ENCODE peak calls at places on chromosomes 4 and X, in five cellular contexts. One of them, this sample, is unnamed.

GRCh38 chr4:74258949-74259348 is 49.3 kb upstream of the EPGN start:
- DNase-seq in CD8-positive, alpha-beta memory T cell: no peak
- DNase-seq in CD4-positive, alpha-beta T cell: no peak
- DNase-seq in colonic mucosa: peak; percentile 53
- DNase-seq in body of pancreas: peak; percentile 73
- DNase-seq in this sample: no peak

GRCh38 chrX:258291-259040 is 22.7 kb upstream of the PLCXD1 start:
- DNase-seq in CD8-positive, alpha-beta memory T cell: no peak
- DNase-seq in CD4-positive, alpha-beta T cell: no peak
- DNase-seq in colonic mucosa: peak; percentile 9
- DNase-seq in body of pancreas: no peak
- DNase-seq in this sample: no peak

GRCh38 chr4:37936889-37937498 is 23.2 kb upstream of the PTTG2 start:
- DNase-seq in CD8-positive, alpha-beta memory T cell: no peak
- DNase-seq in CD4-positive, alpha-beta T cell: no peak
- DNase-seq in colonic mucosa: no peak
- DNase-seq in body of pancreas: no peak
- DNase-seq in this sample: no peak

GRCh38 chrX:25721564-25721963 is 416.6 kb upstream of the MAGEB18 start:
- DNase-seq in CD8-positive, alpha-beta memory T cell: no peak
- DNase-seq in CD4-positive, alpha-beta T cell: no peak
- DNase-seq in colonic mucosa: no peak
- DNase-seq in body of pancreas: no peak
- DNase-seq in this sample: no peak

GRCh38 chr4:98430708-98431403 is 169.7 kb downstream of the RAP1GDS1 start:
- DNase-seq in CD8-positive, alpha-beta memory T cell: no peak
- DNase-seq in CD4-positive, alpha-beta T cell: no peak
- DNase-seq in colonic mucosa: no peak
- DNase-seq in body of pancreas: no peak
- DNase-seq in this sample: no peak

GRCh38 chr4:176377705-176378302 is 58.0 kb downstream of the SPCS3 start:
- DNase-seq in CD8-positive, alpha-beta memory T cell: no peak
- DNase-seq in CD4-positive, alpha-beta T cell: no peak
- DNase-seq in colonic mucosa: no peak
- DNase-seq in body of pancreas: no peak
- DNase-seq in this sample: no peak

GRCh38 chr4:77994194-77994721 is 62.9 kb upstream of the FRAS1 start:
- DNase-seq in CD8-positive, alpha-beta memory T cell: no peak
- DNase-seq in CD4-positive, alpha-beta T cell: no peak
- DNase-seq in colonic mucosa: peak; percentile 18
- DNase-seq in body of pancreas: peak; percentile 28
- DNase-seq in this sample: no peak

GRCh38 chr4:173046818-173047217 is 121.8 kb upstream of the GALNT7 start:
- DNase-seq in CD8-positive, alpha-beta memory T cell: no peak
- DNase-seq in CD4-positive, alpha-beta T cell: no peak
- DNase-seq in colonic mucosa: no peak
- DNase-seq in body of pancreas: no peak
- DNase-seq in this sample: no peak

GRCh38 chrX:111375747-111376146 is 36.2 kb downstream of the DCX start:
- DNase-seq in CD8-positive, alpha-beta memory T cell: no peak
- DNase-seq in CD4-positive, alpha-beta T cell: no peak
- DNase-seq in colonic mucosa: no peak
- DNase-seq in body of pancreas: no peak
- DNase-seq in this sample: no peak

GRCh38 chr4:15756361-15756861 is 21.7 kb upstream of the CD38 start:
- DNase-seq in CD8-positive, alpha-beta memory T cell: peak; percentile 62
- DNase-seq in CD4-positive, alpha-beta T cell: peak; percentile 60
- DNase-seq in colonic mucosa: peak; percentile 24
- DNase-seq in body of pancreas: no peak
- DNase-seq in this sample: no peak

GRCh38 chr4:155566241-155566823 is 100.3 kb upstream of the GUCY1A1 start:
- DNase-seq in CD8-positive, alpha-beta memory T cell: no peak
- DNase-seq in CD4-positive, alpha-beta T cell: no peak
- DNase-seq in colonic mucosa: no peak
- DNase-seq in body of pancreas: no peak
- DNase-seq in this sample: no peak

GRCh38 chr4:124085561-124086180 is 626.9 kb downstream of the ANKRD50 start:
- DNase-seq in CD8-positive, alpha-beta memory T cell: no peak
- DNase-seq in CD4-positive, alpha-beta T cell: no peak
- DNase-seq in colonic mucosa: no peak
- DNase-seq in body of pancreas: no peak
- DNase-seq in this sample: no peak

GRCh38 chr4:102789317-102789717 is 28.5 kb upstream of the MANBA start:
- DNase-seq in CD8-positive, alpha-beta memory T cell: no peak
- DNase-seq in CD4-positive, alpha-beta T cell: no peak
- DNase-seq in colonic mucosa: no peak
- DNase-seq in body of pancreas: no peak
- DNase-seq in this sample: no peak

GRCh38 chr4:184751585-184751956 is 17.7 kb upstream of the CENPU start:
- DNase-seq in CD8-positive, alpha-beta memory T cell: no peak
- DNase-seq in CD4-positive, alpha-beta T cell: no peak
- DNase-seq in colonic mucosa: no peak
- DNase-seq in body of pancreas: no peak
- DNase-seq in this sample: no peak

GRCh38 chrX:9866633-9867032 is 80.4 kb downstream of the SHROOM2 start:
- DNase-seq in CD8-positive, alpha-beta memory T cell: no peak
- DNase-seq in CD4-positive, alpha-beta T cell: no peak
- DNase-seq in colonic mucosa: no peak
- DNase-seq in body of pancreas: no peak
- DNase-seq in this sample: no peak

GRCh38 chrX:20211261-20211786 is 55.4 kb downstream of the RPS6KA3 start:
- DNase-seq in CD8-positive, alpha-beta memory T cell: no peak
- DNase-seq in CD4-positive, alpha-beta T cell: no peak
- DNase-seq in colonic mucosa: no peak
- DNase-seq in body of pancreas: no peak
- DNase-seq in this sample: no peak

GRCh38 chr4:170388255-170388654 is 298.5 kb upstream of the AADAT start:
- DNase-seq in CD8-positive, alpha-beta memory T cell: no peak
- DNase-seq in CD4-positive, alpha-beta T cell: no peak
- DNase-seq in colonic mucosa: no peak
- DNase-seq in body of pancreas: no peak
- DNase-seq in this sample: no peak

GRCh38 chr4:53924333-53925049 is 139.9 kb downstream of the CHIC2 start:
- DNase-seq in CD8-positive, alpha-beta memory T cell: no peak
- DNase-seq in CD4-positive, alpha-beta T cell: no peak
- DNase-seq in colonic mucosa: no peak
- DNase-seq in body of pancreas: no peak
- DNase-seq in this sample: no peak

GRCh38 chr4:52577285-52577968 is 81.7 kb downstream of the USP46 start:
- DNase-seq in CD8-positive, alpha-beta memory T cell: no peak
- DNase-seq in CD4-positive, alpha-beta T cell: no peak
- DNase-seq in colonic mucosa: no peak
- DNase-seq in body of pancreas: no peak
- DNase-seq in this sample: no peak

GRCh38 chr4:184097240-184097619 is 120.4 kb downstream of the ENPP6 start:
- DNase-seq in CD8-positive, alpha-beta memory T cell: no peak
- DNase-seq in CD4-positive, alpha-beta T cell: no peak
- DNase-seq in colonic mucosa: peak; percentile 37
- DNase-seq in body of pancreas: no peak
- DNase-seq in this sample: peak; percentile 34

GRCh38 chrX:82127228-82128123 is 925.6 kb downstream of the SH3BGRL start:
- DNase-seq in CD8-positive, alpha-beta memory T cell: no peak
- DNase-seq in CD4-positive, alpha-beta T cell: no peak
- DNase-seq in colonic mucosa: no peak
- DNase-seq in body of pancreas: no peak
- DNase-seq in this sample: no peak

GRCh38 chrX:115372026-115372610 is 82.6 kb downstream of the LUZP4 start:
- DNase-seq in CD8-positive, alpha-beta memory T cell: no peak
- DNase-seq in CD4-positive, alpha-beta T cell: no peak
- DNase-seq in colonic mucosa: no peak
- DNase-seq in body of pancreas: no peak
- DNase-seq in this sample: no peak

GRCh38 chrX:9928083-9928482 is 39.1 kb upstream of the CLDN34 start:
- DNase-seq in CD8-positive, alpha-beta memory T cell: no peak
- DNase-seq in CD4-positive, alpha-beta T cell: no peak
- DNase-seq in colonic mucosa: no peak
- DNase-seq in body of pancreas: no peak
- DNase-seq in this sample: peak; percentile 6

GRCh38 chr4:98996056-98996941 is 778 bp downstream of the METAP1 start:
- DNase-seq in CD8-positive, alpha-beta memory T cell: no peak
- DNase-seq in CD4-positive, alpha-beta T cell: no peak
- DNase-seq in colonic mucosa: peak; percentile 33
- DNase-seq in body of pancreas: peak; percentile 22
- DNase-seq in this sample: peak; percentile 27

GRCh38 chr4:142656178-142656577 is 189.9 kb downstream of the INPP4B start:
- DNase-seq in CD8-positive, alpha-beta memory T cell: no peak
- DNase-seq in CD4-positive, alpha-beta T cell: peak; percentile 8
- DNase-seq in colonic mucosa: no peak
- DNase-seq in body of pancreas: no peak
- DNase-seq in this sample: no peak

GRCh38 chr4:172654482-172654881 is 514.1 kb upstream of the GALNT7 start:
- DNase-seq in CD8-positive, alpha-beta memory T cell: no peak
- DNase-seq in CD4-positive, alpha-beta T cell: no peak
- DNase-seq in colonic mucosa: no peak
- DNase-seq in body of pancreas: no peak
- DNase-seq in this sample: no peak

GRCh38 chrX:135345328-135345645 is 36.0 kb downstream of the ETDC start:
- DNase-seq in CD8-positive, alpha-beta memory T cell: no peak
- DNase-seq in CD4-positive, alpha-beta T cell: no peak
- DNase-seq in colonic mucosa: peak; percentile 50
- DNase-seq in body of pancreas: peak; percentile 67
- DNase-seq in this sample: no peak

GRCh38 chrX:134761788-134762187 is 103.5 kb upstream of the PLAC1 start:
- DNase-seq in CD8-positive, alpha-beta memory T cell: no peak
- DNase-seq in CD4-positive, alpha-beta T cell: no peak
- DNase-seq in colonic mucosa: no peak
- DNase-seq in body of pancreas: no peak
- DNase-seq in this sample: no peak

GRCh38 chr4:160283081-160283480 is 1180.2 kb downstream of the RAPGEF2 start:
- DNase-seq in CD8-positive, alpha-beta memory T cell: no peak
- DNase-seq in CD4-positive, alpha-beta T cell: no peak
- DNase-seq in colonic mucosa: no peak
- DNase-seq in body of pancreas: no peak
- DNase-seq in this sample: no peak

GRCh38 chr4:744212-744841 is 38.7 kb downstream of the PCGF3 start:
- DNase-seq in CD8-positive, alpha-beta memory T cell: no peak
- DNase-seq in CD4-positive, alpha-beta T cell: no peak
- DNase-seq in colonic mucosa: no peak
- DNase-seq in body of pancreas: no peak
- DNase-seq in this sample: no peak

GRCh38 chr4:74659576-74660411 is 134.5 kb downstream of the BTC start:
- DNase-seq in CD8-positive, alpha-beta memory T cell: no peak
- DNase-seq in CD4-positive, alpha-beta T cell: no peak
- DNase-seq in colonic mucosa: peak; percentile 59
- DNase-seq in body of pancreas: peak; percentile 33
- DNase-seq in this sample: no peak

GRCh38 chrX:68307767-68308166 is 125.5 kb downstream of the OPHN1 start:
- DNase-seq in CD8-positive, alpha-beta memory T cell: no peak
- DNase-seq in CD4-positive, alpha-beta T cell: no peak
- DNase-seq in colonic mucosa: no peak
- DNase-seq in body of pancreas: no peak
- DNase-seq in this sample: no peak

GRCh38 chr4:66357316-66357715 is 687.0 kb upstream of the EPHA5 start:
- DNase-seq in CD8-positive, alpha-beta memory T cell: no peak
- DNase-seq in CD4-positive, alpha-beta T cell: no peak
- DNase-seq in colonic mucosa: no peak
- DNase-seq in body of pancreas: no peak
- DNase-seq in this sample: no peak

GRCh38 chr4:157775971-157776370 is 396.9 kb downstream of the GASK1B start:
- DNase-seq in CD8-positive, alpha-beta memory T cell: no peak
- DNase-seq in CD4-positive, alpha-beta T cell: no peak
- DNase-seq in colonic mucosa: no peak
- DNase-seq in body of pancreas: no peak
- DNase-seq in this sample: no peak

GRCh38 chr4:165152527-165152926 is 39.9 kb upstream of the TMEM192 start:
- DNase-seq in CD8-positive, alpha-beta memory T cell: no peak
- DNase-seq in CD4-positive, alpha-beta T cell: no peak
- DNase-seq in colonic mucosa: no peak
- DNase-seq in body of pancreas: no peak
- DNase-seq in this sample: no peak

GRCh38 chrX:28901637-28902036 is 314.4 kb downstream of the IL1RAPL1 start:
- DNase-seq in CD8-positive, alpha-beta memory T cell: no peak
- DNase-seq in CD4-positive, alpha-beta T cell: no peak
- DNase-seq in colonic mucosa: no peak
- DNase-seq in body of pancreas: no peak
- DNase-seq in this sample: no peak
- H3K27ac ChIP-seq in CD8-positive, alpha-beta memory T cell: no peak overlapping the region
- H3K27ac ChIP-seq in CD4-positive, alpha-beta T cell: no peak overlapping the region
- H3K27ac ChIP-seq in colonic mucosa: no peak overlapping the region
- H3K27ac ChIP-seq in body of pancreas: no peak overlapping the region
- H3K27ac ChIP-seq in this sample: no peak overlapping the region

DNA sequence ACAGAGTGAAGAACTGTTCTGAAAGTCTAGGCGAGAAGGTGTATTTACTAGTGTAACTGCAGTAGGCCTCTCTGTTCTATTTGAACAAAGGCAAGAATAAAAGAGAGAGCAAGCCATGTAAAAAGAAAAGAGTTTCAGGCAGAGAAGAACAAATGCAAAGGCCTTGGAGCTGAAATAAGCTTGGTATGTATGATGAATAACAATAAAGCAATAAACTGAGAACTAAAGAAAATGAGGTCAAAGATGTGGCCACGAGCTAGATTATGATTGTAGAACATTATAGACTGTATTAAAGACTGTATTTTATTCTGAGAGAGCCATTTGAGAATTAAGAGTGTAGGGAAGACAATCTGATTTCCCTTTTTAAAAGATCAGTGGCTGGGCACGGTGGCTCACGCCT is 160.5 kb downstream of the LRBA start:
- DNase-seq in CD8-positive, alpha-beta memory T cell: no peak
- DNase-seq in CD4-positive, alpha-beta T cell: no peak
- DNase-seq in colonic mucosa: no peak
- DNase-seq in body of pancreas: no peak
- DNase-seq in this sample: no peak
- H3K27ac ChIP-seq in CD8-positive, alpha-beta memory T cell: no peak overlapping the region
- H3K27ac ChIP-seq in CD4-positive, alpha-beta T cell: no peak overlapping the region
- H3K27ac ChIP-seq in colonic mucosa: no peak overlapping the region
- H3K27ac ChIP-seq in body of pancreas: no peak overlapping the region
- H3K27ac ChIP-seq in this sample: no peak overlapping the region

GRCh38 chrX:48580662-48581061 is 6.4 kb downstream of the RBM3 start:
- DNase-seq in CD8-positive, alpha-beta memory T cell: no peak
- DNase-seq in CD4-positive, alpha-beta T cell: no peak
- DNase-seq in colonic mucosa: no peak
- DNase-seq in body of pancreas: no peak
- DNase-seq in this sample: no peak

GRCh38 chrX:48575642-48576041 is 1.4 kb downstream of the RBM3 start:
- DNase-seq in CD8-positive, alpha-beta memory T cell: no peak
- DNase-seq in CD4-positive, alpha-beta T cell: no peak
- DNase-seq in colonic mucosa: no peak
- DNase-seq in body of pancreas: no peak
- DNase-seq in this sample: no peak

GRCh38 chrX:48578661-48579128 is 4.4 kb downstream of the RBM3 start:
- DNase-seq in CD8-positive, alpha-beta memory T cell: no peak
- DNase-seq in CD4-positive, alpha-beta T cell: no peak
- DNase-seq in colonic mucosa: no peak
- DNase-seq in body of pancreas: no peak
- DNase-seq in this sample: no peak

GRCh38 chrX:48576108-48576507 is 1.8 kb downstream of the RBM3 start:
- DNase-seq in CD8-positive, alpha-beta memory T cell: no peak
- DNase-seq in CD4-positive, alpha-beta T cell: no peak
- DNase-seq in colonic mucosa: no peak
- DNase-seq in body of pancreas: no peak
- DNase-seq in this sample: no peak

GRCh38 chrX:48579259-48579658 is 5.0 kb downstream of the RBM3 start:
- DNase-seq in CD8-positive, alpha-beta memory T cell: no peak
- DNase-seq in CD4-positive, alpha-beta T cell: no peak
- DNase-seq in colonic mucosa: no peak
- DNase-seq in body of pancreas: no peak
- DNase-seq in this sample: no peak
- H3K27ac ChIP-seq in CD8-positive, alpha-beta memory T cell: no peak overlapping the region
- H3K27ac ChIP-seq in CD4-positive, alpha-beta T cell: no peak overlapping the region
- H3K27ac ChIP-seq in colonic mucosa: no peak overlapping the region
- H3K27ac ChIP-seq in body of pancreas: no peak overlapping the region
- H3K27ac ChIP-seq in this sample: no peak overlapping the region

GRCh38 chr4:26235500-26235899 is 85.3 kb upstream of the RBPJ start:
- DNase-seq in CD8-positive, alpha-beta memory T cell: no peak
- DNase-seq in CD4-positive, alpha-beta T cell: no peak
- DNase-seq in colonic mucosa: peak; percentile 72
- DNase-seq in body of pancreas: peak; percentile 42
- DNase-seq in this sample: no peak
- H3K27ac ChIP-seq in CD8-positive, alpha-beta memory T cell: no peak overlapping the region
- H3K27ac ChIP-seq in CD4-positive, alpha-beta T cell: no peak overlapping the region
- H3K27ac ChIP-seq in colonic mucosa: no peak overlapping the region
- H3K27ac ChIP-seq in body of pancreas: no peak overlapping the region
- H3K27ac ChIP-seq in this sample: no peak overlapping the region